ENCODE peak calls at places on chromosome 6, in five cellular contexts. F, C, R, J and M are unnamed samples. For H3K4me1, the result is how much of the 10 kb centered on the place peaks cover.

GRCh38 chr6:27668442-27669275 is 195.8 kb upstream of the ZNF184 start:
- DNase-seq in F (peak), C (peak), R (peak), J (peak), M (no peak)

GRCh38 chr6:155351273-155352129 is 37.2 kb upstream of the TFB1M start:
- DNase-seq in F (no peak), C (no peak), R (no peak), J (no peak), M (no peak)

GRCh38 chr6:86936834-86937218 is 502 bp upstream of the HTR1E start:
- DNase-seq in F (no peak), C (peak), R (no peak), J (no peak), M (no peak)

GRCh38 chr6:22657341-22657985 is 88.1 kb downstream of the HDGFL1 start:
- DNase-seq in F (no peak), C (no peak), R (peak), J (no peak), M (no peak)

GRCh38 chr6:163036251-163036650 is 308.5 kb downstream of the PACRG start:
- DNase-seq in F (no peak), C (no peak), R (no peak), J (no peak), M (no peak)

GRCh38 chr6:111686249-111686997 is 80.7 kb upstream of the TRAF3IP2 start:
- DNase-seq in F (no peak), C (peak), R (no peak), J (no peak), M (no peak)

GRCh38 chr6:12049165-12049564 is 37.1 kb downstream of the HIVEP1 start:
- DNase-seq in F (no peak), C (no peak), R (no peak), J (no peak), M (no peak)

GRCh38 chr6:140319209-140319608 is 944.8 kb upstream of the CITED2 start:
- DNase-seq in F (no peak), C (no peak), R (peak), J (no peak), M (no peak)

GRCh38 chr6:28137458-28138020 is 4.1 kb upstream of the ZKSCAN8 start:
- DNase-seq in F (no peak), C (no peak), R (no peak), J (no peak), M (no peak)

GRCh38 chr6:101433141-101433540 is 39.6 kb downstream of the GRIK2 start:
- DNase-seq in F (no peak), C (no peak), R (no peak), J (no peak), M (no peak)

GRCh38 chr6:148620579-148621298 is 126.1 kb upstream of the UST start:
- DNase-seq in F (no peak), C (no peak), R (no peak), J (no peak), M (no peak)

GRCh38 chr6:93323630-93324029 is 95.7 kb downstream of the EPHA7 start:
- DNase-seq in F (no peak), C (no peak), R (no peak), J (no peak), M (no peak)

GRCh38 chr6:70398783-70399730 is 14.3 kb upstream of the FAM135A start:
- DNase-seq in F (peak), C (no peak), R (peak), J (peak), M (peak)

GRCh38 chr6:138528137-138528536 is 28.8 kb upstream of the NHSL1 start:
- DNase-seq in F (no peak), C (no peak), R (no peak), J (no peak), M (no peak)

DNA sequence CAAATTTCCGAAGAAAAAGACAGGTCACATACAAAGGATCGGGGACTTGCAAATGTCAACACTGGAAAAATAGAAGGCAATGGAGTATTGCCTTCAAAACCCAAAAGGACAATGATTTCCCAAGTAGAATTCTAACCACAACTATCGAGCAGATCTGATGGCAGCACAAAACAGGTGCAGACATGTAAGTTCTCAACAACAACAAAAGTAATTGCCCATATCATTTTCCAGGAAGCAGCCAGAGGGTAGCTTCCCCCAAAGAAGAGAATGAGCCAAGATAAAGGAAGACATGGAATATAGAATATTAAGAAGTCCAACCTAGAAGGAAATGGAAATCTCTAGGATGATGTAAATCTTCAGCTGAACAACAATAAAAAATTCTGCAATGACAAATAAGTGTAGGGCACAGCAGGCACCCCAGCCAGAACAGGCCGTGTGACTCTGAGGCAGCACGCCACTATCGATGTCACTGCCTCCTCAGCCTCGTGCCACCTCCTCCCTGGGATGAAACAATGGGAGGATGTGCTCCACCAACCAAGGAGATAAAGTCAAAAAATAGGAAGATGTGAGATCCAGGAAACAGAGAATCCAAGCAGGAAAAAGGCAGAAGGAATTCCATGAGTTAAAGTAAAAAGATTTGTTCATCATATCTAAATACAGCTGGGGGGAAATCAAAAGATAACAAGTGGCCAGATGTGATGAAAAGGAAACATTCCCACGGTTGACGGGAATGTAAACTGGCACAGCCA is 34.1 kb downstream of the SERPINB1 start:
- DNase-seq in F (no peak), C (no peak), R (no peak), J (no peak), M (no peak)
- TF ChIP-seq REST in F (no peak), C (no peak), R (no peak), J (no peak), M (no peak)

GRCh38 chr6:19369770-19370169 is 467.4 kb upstream of the ID4 start:
- DNase-seq in F (no peak), C (peak), R (no peak), J (no peak), M (no peak)

GRCh38 chr6:19368511-19368910 is 468.7 kb upstream of the ID4 start:
- DNase-seq in F (peak), C (no peak), R (no peak), J (no peak), M (no peak)
- H3K4me1 ChIP-seq in F (under half), C (under half), R (under half), J (under half), M (under half)

GRCh38 chr6:169253745-169254238 is at the start of gene THBS2:
- DNase-seq in F (no peak), C (peak), R (no peak), J (no peak), M (no peak)
- TF ChIP-seq REST in F (no peak), C (no peak), R (no peak), J (no peak), M (no peak)

DNA sequence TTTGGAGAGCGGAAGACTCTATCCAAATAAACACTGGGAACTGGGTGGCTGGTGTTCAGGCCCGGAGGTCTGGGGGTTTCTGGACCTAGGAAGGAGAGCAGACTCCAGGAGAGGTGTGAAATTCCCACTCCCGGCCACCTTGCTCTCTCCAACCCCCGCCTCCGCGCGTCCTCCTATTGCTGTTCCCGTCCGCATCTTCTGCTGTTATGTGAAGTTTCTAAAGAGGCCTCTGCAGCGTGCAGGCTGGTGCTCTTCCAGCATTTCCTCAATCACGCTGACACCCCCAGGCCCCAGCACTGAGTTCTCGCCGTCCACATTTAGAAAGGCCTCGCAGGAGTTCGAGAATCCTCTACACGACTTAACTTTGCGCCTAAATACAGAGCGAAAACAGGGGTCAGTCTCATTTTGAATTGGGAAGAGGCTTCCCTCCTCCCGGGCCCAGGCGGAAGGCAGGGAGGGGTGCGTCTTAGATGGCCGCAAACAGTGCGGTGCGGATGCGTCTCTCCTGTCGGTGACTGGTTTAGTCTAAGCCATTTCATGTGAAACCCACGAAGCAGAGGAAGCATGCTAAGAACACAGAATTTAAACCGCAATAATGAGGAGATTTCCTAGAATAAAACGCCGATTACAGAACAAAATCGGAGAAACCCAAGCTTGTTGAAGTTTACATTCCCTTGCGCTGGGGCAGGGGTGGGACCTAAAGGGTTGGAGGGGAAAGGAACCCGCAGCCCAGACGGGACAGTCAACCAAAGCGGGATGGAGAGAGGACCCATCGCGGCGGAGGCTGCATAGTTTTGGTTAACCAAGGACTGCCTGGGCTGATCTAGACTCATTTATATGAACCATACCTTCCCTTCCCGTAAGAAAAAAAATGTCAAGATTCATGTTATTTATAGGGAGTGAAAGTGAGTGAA is 4.0 kb upstream of the FOXF2 start:
- DNase-seq in F (no peak), C (peak), R (no peak), J (no peak), M (no peak)
- H3K4me1 ChIP-seq in F (under half), C (under half), R (under half), J (under half), M (under half)

GRCh38 chr6:125780540-125781306 is 10.0 kb upstream of the NCOA7 start:
- DNase-seq in F (peak), C (peak), R (peak), J (peak), M (peak)
- TF ChIP-seq REST in F (no peak), C (no peak), R (no peak), J (no peak), M (peak)

GRCh38 chr6:40395698-40396076 is 191.5 kb downstream of the LRFN2 start:
- DNase-seq in F (no peak), C (no peak), R (no peak), J (no peak), M (no peak)

GRCh38 chr6:40391851-40392595 is 195.1 kb downstream of the LRFN2 start:
- DNase-seq in F (no peak), C (no peak), R (no peak), J (no peak), M (no peak)

GRCh38 chr6:40393641-40394040 is 193.5 kb downstream of the LRFN2 start:
- DNase-seq in F (no peak), C (no peak), R (no peak), J (no peak), M (no peak)

GRCh38 chr6:40395066-40395697 is 192.0 kb downstream of the LRFN2 start:
- DNase-seq in F (no peak), C (no peak), R (no peak), J (no peak), M (no peak)

GRCh38 chr6:40394381-40394780 is 192.8 kb downstream of the LRFN2 start:
- DNase-seq in F (no peak), C (no peak), R (no peak), J (no peak), M (no peak)
- H3K4me1 ChIP-seq in F (under half), C (under half), R (under half), J (under half), M (under half)

GRCh38 chr6:57313009-57313408 is 4.4 kb upstream of the PRIM2 start:
- DNase-seq in F (no peak), C (no peak), R (no peak), J (no peak), M (no peak)

GRCh38 chr6:57316581-57317059 is 810 bp upstream of the PRIM2 start:
- DNase-seq in F (peak), C (peak), R (peak), J (peak), M (peak)

GRCh38 chr6:57315851-57316250 is 1.6 kb upstream of the PRIM2 start:
- DNase-seq in F (no peak), C (no peak), R (no peak), J (no peak), M (no peak)

GRCh38 chr6:57312004-57312345 is 5.5 kb upstream of the PRIM2 start:
- DNase-seq in F (no peak), C (no peak), R (no peak), J (no peak), M (no peak)

DNA sequence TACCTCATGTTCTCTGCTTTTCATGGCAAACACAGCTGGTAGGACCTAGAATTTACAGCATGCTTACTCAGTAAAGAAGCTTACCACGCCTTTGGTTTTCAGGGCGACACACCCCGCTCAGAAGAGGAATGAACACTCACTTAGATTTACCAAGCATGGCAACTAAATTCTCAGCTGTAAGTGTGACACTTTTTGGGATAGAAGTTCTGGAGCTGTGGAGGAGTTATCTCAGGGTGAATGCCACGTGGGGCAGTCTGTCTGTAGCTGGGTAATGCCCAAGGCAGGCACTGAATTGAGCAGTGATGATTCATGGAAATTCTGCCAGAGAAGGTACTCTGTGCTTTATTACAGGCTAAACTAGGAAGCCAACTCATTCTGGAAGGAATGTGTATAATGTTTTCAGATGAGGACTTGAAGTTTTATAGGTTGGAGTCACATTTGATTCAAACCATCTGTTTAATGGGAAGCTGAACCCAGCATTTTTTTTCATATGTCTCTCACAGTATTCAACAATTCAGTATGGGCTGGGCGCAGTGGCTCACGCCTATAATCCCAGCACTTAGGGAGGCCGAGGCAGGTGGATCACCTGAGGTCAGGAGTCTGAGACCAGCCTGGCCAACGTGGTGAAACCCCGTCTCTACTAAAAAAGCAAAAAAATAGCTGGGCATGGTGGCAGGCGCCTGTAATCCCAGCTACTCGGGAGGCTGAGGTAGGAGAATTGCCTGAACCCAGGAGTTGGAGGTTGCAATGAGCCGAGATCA is 3.5 kb upstream of the PRIM2 start:
- DNase-seq in F (peak), C (no peak), R (no peak), J (peak), M (peak)
- TF ChIP-seq REST in F (no peak), C (no peak), R (no peak), J (no peak), M (no peak)

GRCh38 chr6:33411632-33412005 is 805 bp downstream of the PHF1 start:
- DNase-seq in F (no peak), C (no peak), R (no peak), J (no peak), M (no peak)
- H3K4me1 ChIP-seq in F (under half), C (under half), R (under half), J (under half), M (under half)